ENCODE peak calls at places on chromosomes 3 and 15, in six cellular contexts. X, L, N, F, H and A are unnamed samples.

GRCh38 chr3:194617058-194617671 is 16.1 kb downstream of the TMEM44 start:
- DNase-seq in X (no peak), F (no peak), L (no peak), H (no peak), N (no peak), A (no peak)

GRCh38 chr3:169026543-169027181 is 636.9 kb downstream of the MECOM start:
- DNase-seq in N (no peak), X (no peak), F (no peak), H (no peak), L (peak; percentile 1), A (peak; percentile 26)

GRCh38 chr15:84924074-84924700 is 39.7 kb downstream of the SLC28A1 start:
- DNase-seq in H (no peak), L (no peak), F (no peak), N (no peak), X (no peak), A (no peak)

GRCh38 chr3:43770426-43771103 is 79.8 kb downstream of the ABHD5 start:
- DNase-seq in H (no peak), N (no peak), X (peak; percentile 90), F (peak; percentile 85), L (no peak), A (no peak)

GRCh38 chr3:195255571-195256501 is 15.1 kb downstream of the XXYLT1 start:
- DNase-seq in N (no peak), X (no peak), H (no peak), L (no peak), F (no peak), A (no peak)

GRCh38 chr3:53478166-53478830 is 16.1 kb upstream of the CACNA1D start:
- DNase-seq in F (peak; percentile 45), N (no peak), H (no peak), L (peak; percentile 98), X (no peak), A (no peak)

GRCh38 chr3:44976002-44976815 is at the start of the genes EXOSC7 and ZDHHC3:
- DNase-seq in L (peak; percentile 68), H (peak; percentile 15), F (peak; percentile 98), N (no peak), X (peak; percentile 98), A (peak; percentile 56)

GRCh38 chr3:8453153-8453552 is 48.5 kb upstream of the LMCD1 start:
- DNase-seq in H (no peak), F (no peak), N (no peak), X (no peak), L (no peak), A (no peak)

GRCh38 chr15:81015595-81016252 is 15.0 kb downstream of the TLNRD1 start:
- DNase-seq in H (no peak), N (no peak), F (peak; percentile 23), X (no peak), L (no peak), A (no peak)

GRCh38 chr15:43927203-43927602 is 100.4 kb downstream of the WDR76 start:
- DNase-seq in H (no peak), L (no peak), F (no peak), N (no peak), X (no peak), A (no peak)

GRCh38 chr3:195801251-195802183 is 10.2 kb downstream of the MUC4 start:
- DNase-seq in L (no peak), F (no peak), N (no peak), X (no peak), H (no peak), A (no peak)

GRCh38 chr3:28575748-28576589 is 227.3 kb upstream of the AZI2 start:
- DNase-seq in X (no peak), F (peak; percentile 87), N (no peak), L (no peak), H (no peak), A (no peak)

GRCh38 chr3:65330072-65330471 is 642.3 kb upstream of the ADAMTS9 start:
- DNase-seq in F (no peak), H (no peak), X (no peak), L (no peak), N (no peak), A (no peak)

GRCh38 chr3:22861426-22861825 is 341.7 kb upstream of the UBE2E2 start:
- DNase-seq in H (no peak), X (no peak), L (no peak), N (no peak), F (no peak), A (no peak)

GRCh38 chr15:85389774-85390173 is 9.4 kb downstream of the AKAP13 start:
- DNase-seq in X (no peak), N (no peak), F (no peak), L (no peak), H (no peak), A (no peak)

GRCh38 chr3:45462522-45463262 is 74.3 kb downstream of the LARS2 start:
- DNase-seq in L (no peak), H (no peak), X (no peak), N (no peak), F (no peak), A (no peak)

GRCh38 chr3:22176911-22177310 is 425.9 kb upstream of the ZNF385D start:
- DNase-seq in H (no peak), X (no peak), N (no peak), L (no peak), F (no peak), A (no peak)

GRCh38 chr3:146273721-146274407 is 23.0 kb upstream of the PLSCR4 start:
- DNase-seq in F (no peak), X (no peak), L (no peak), H (no peak), N (no peak), A (no peak)

GRCh38 chr3:55159016-55159415 is 231.2 kb upstream of the LRTM1 start:
- DNase-seq in N (no peak), L (no peak), X (no peak), H (no peak), F (no peak), A (no peak)

GRCh38 chr3:195543642-195544536 is 764 bp upstream of the PPP1R2 start:
- DNase-seq in F (no peak), L (peak; percentile 73), N (no peak), X (peak; percentile 19), H (no peak), A (no peak)

GRCh38 chr15:23039917-23040281 is 530 bp upstream of the TUBGCP5 start:
- DNase-seq in F (no peak), N (no peak), X (no peak), L (no peak), H (no peak), A (no peak)

GRCh38 chr15:50871832-50872231 is 36.7 kb upstream of the AP4E1 start:
- DNase-seq in L (no peak), N (no peak), H (no peak), X (no peak), F (no peak), A (no peak)

GRCh38 chr3:188830955-188831354 is 340.8 kb upstream of the TPRG1 start:
- DNase-seq in L (no peak), H (no peak), X (no peak), F (peak; percentile 8), N (no peak), A (no peak)

GRCh38 chr15:29090617-29091466 is 178.8 kb downstream of the NSMCE3 start:
- DNase-seq in H (no peak), F (peak; percentile 79), X (peak; percentile 71), N (no peak), L (peak; percentile 12), A (peak; percentile 12)

GRCh38 chr15:55916666-55917409 is 76.6 kb downstream of the NEDD4 start:
- DNase-seq in H (no peak), L (no peak), X (no peak), F (no peak), N (no peak), A (no peak)

GRCh38 chr3:159187232-159187631 is 385.4 kb downstream of the MFSD1 start:
- DNase-seq in N (no peak), H (no peak), X (no peak), L (no peak), F (no peak), A (no peak)

DNA sequence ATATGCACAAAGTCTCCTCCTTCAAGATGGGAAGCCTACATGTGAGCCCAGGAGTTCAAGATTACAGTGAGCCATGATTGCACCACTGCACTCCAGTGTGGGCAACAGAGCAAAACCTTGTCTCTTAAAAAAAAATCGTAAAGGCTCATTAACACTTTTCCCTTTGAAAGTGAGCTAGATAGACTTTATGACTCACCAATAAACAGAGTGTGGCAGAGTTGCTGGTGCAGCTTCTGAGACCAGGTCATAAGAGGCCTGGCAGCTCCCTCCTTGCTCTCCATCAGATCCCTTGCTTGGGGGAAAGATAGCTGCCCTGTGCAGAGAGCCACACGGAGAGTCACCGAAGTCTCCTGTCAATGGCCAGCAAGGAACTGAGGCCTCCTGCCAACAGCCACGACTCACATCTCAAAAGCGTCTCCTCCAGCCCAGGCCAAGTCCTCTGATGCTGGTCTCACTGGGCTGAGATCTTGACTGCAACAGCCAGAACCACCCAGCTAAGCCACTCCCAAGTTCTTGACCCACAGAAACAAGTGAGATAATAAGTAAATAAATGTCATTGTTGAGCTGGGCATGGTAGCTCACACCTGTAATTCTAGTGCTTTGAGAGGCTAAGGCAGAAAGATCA is 8.7 kb upstream of the GP9 start:
- DNase-seq in F (no peak), X (no peak), L (no peak), H (no peak), N (no peak), A (no peak)
- TF ChIP-seq YY1 in F (no peak), X (no peak), L (no peak), H (no peak), N (no peak), A (no peak)

GRCh38 chr15:70234256-70234965 is 136.7 kb upstream of the TLE3 start:
- DNase-seq in X (no peak), F (no peak), L (no peak), H (no peak), N (no peak), A (no peak)
- TF ChIP-seq SIN3A in X (no peak), F (no peak), L (no peak), H (no peak), N (no peak), A (no peak)

GRCh38 chr15:39413558-39413957 is 167.3 kb upstream of the THBS1 start:
- DNase-seq in F (no peak), L (no peak), H (no peak), X (no peak), N (peak; percentile 25), A (no peak)
- TF ChIP-seq YY1 in F (no peak), L (no peak), H (no peak), X (no peak), N (no peak), A (no peak)

GRCh38 chr3:123719785-123720531 is 135.1 kb upstream of the HACD2 start:
- DNase-seq in N (no peak), L (no peak), F (no peak), X (no peak), H (no peak), A (no peak)

GRCh38 chr3:123720638-123721037 is 135.8 kb upstream of the HACD2 start:
- DNase-seq in X (no peak), H (no peak), N (no peak), F (no peak), L (no peak), A (no peak)

GRCh38 chr3:123712077-123712860 is 127.4 kb upstream of the HACD2 start:
- DNase-seq in N (no peak), H (no peak), F (no peak), X (no peak), L (no peak), A (no peak)

GRCh38 chr3:123713211-123713610 is 128.4 kb upstream of the HACD2 start:
- DNase-seq in X (no peak), N (no peak), H (no peak), F (no peak), L (no peak), A (no peak)

DNA sequence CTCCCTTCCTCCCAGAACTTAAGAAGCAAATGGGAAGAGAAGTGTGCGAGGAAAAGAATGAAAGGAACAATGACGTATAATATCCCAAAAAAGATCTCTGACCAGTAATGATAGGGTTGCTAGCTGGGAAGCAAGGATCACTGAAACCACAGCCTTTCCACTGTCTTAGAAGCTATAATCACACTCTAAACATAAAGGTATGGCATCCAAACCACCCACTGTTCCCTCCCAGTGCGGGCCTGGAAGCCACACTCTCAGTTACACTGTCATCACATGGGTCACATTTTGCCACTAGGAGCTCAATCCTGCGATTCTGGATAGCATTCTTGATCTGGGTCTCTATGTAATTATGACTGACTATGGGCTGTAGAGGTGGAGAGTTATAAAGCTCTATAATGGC is 131.6 kb upstream of the HACD2 start:
- DNase-seq in H (no peak), L (no peak), N (no peak), F (no peak), X (no peak), A (no peak)
- TF ChIP-seq SIN3A in H (no peak), L (no peak), N (no peak), F (no peak), X (no peak), A (no peak)